ENCODE peak calls at places on chromosomes 16 and 17, in five cellular contexts. One of them, this sample, is unnamed.

GRCh38 chr17:79970576-79971068 is 65.0 kb downstream of the TBC1D16 start:
- DNase-seq in Caki2: no peak
- DNase-seq in nucleus accumbens: no peak
- DNase-seq in activated T-cell treated with anti-CD3 and anti-CD28 coated beads, Interleukin-2, amount 50 U/mL, for 72 hours: peak
- DNase-seq in choroid plexus epithelial cell: peak
- DNase-seq in this sample: no peak

GRCh38 chr16:82801361-82801760 is 174.6 kb downstream of the CDH13 start:
- DNase-seq in Caki2: no peak
- DNase-seq in nucleus accumbens: no peak
- DNase-seq in activated T-cell treated with anti-CD3 and anti-CD28 coated beads, Interleukin-2, amount 50 U/mL, for 72 hours: peak
- DNase-seq in choroid plexus epithelial cell: peak
- DNase-seq in this sample: no peak

GRCh38 chr17:64007838-64008282 is 9.7 kb downstream of the PRR29 start:
- DNase-seq in Caki2: no peak
- DNase-seq in nucleus accumbens: no peak
- DNase-seq in activated T-cell treated with anti-CD3 and anti-CD28 coated beads, Interleukin-2, amount 50 U/mL, for 72 hours: no peak
- DNase-seq in choroid plexus epithelial cell: no peak
- DNase-seq in this sample: no peak

GRCh38 chr16:54285414-54286066 is 1.0 kb downstream of the IRX3 start:
- DNase-seq in Caki2: peak
- DNase-seq in nucleus accumbens: no peak
- DNase-seq in activated T-cell treated with anti-CD3 and anti-CD28 coated beads, Interleukin-2, amount 50 U/mL, for 72 hours: no peak
- DNase-seq in choroid plexus epithelial cell: peak
- DNase-seq in this sample: no peak

GRCh38 chr17:17533901-17534441 is 37.8 kb upstream of the RASD1 start:
- DNase-seq in Caki2: no peak
- DNase-seq in nucleus accumbens: no peak
- DNase-seq in activated T-cell treated with anti-CD3 and anti-CD28 coated beads, Interleukin-2, amount 50 U/mL, for 72 hours: no peak
- DNase-seq in choroid plexus epithelial cell: no peak
- DNase-seq in this sample: no peak

GRCh38 chr17:52048503-52048902 is 110.0 kb downstream of the CA10 start:
- DNase-seq in Caki2: no peak
- DNase-seq in nucleus accumbens: no peak
- DNase-seq in activated T-cell treated with anti-CD3 and anti-CD28 coated beads, Interleukin-2, amount 50 U/mL, for 72 hours: no peak
- DNase-seq in choroid plexus epithelial cell: no peak
- DNase-seq in this sample: no peak

GRCh38 chr16:85555549-85556455 is 57.3 kb upstream of the GSE1 start:
- DNase-seq in Caki2: peak
- DNase-seq in nucleus accumbens: no peak
- DNase-seq in activated T-cell treated with anti-CD3 and anti-CD28 coated beads, Interleukin-2, amount 50 U/mL, for 72 hours: no peak
- DNase-seq in choroid plexus epithelial cell: peak
- DNase-seq in this sample: no peak

GRCh38 chr16:27729516-27730304 is 179.8 kb downstream of the KATNIP start:
- DNase-seq in Caki2: no peak
- DNase-seq in nucleus accumbens: no peak
- DNase-seq in activated T-cell treated with anti-CD3 and anti-CD28 coated beads, Interleukin-2, amount 50 U/mL, for 72 hours: no peak
- DNase-seq in choroid plexus epithelial cell: peak
- DNase-seq in this sample: no peak

GRCh38 chr16:15856901-15857778 is at the start of gene MYH11:
- DNase-seq in Caki2: no peak
- DNase-seq in nucleus accumbens: no peak
- DNase-seq in activated T-cell treated with anti-CD3 and anti-CD28 coated beads, Interleukin-2, amount 50 U/mL, for 72 hours: no peak
- DNase-seq in choroid plexus epithelial cell: no peak
- DNase-seq in this sample: no peak

This sample was measured in GM18507.